ENCODE peak calls at places on chromosomes 3 and 15, in four cellular contexts. O is HepG2, B is GM12878, V is K562. G is an unnamed sample.

GRCh38 chr15:84598250-84598649 is 2.6 kb upstream of the ZSCAN2 start:
- DNase-seq in B (no peak), V (peak; percentile 39), O (no peak), G (no peak)

GRCh38 chr3:170585937-170586310 is at the start of gene SLC7A14:
- DNase-seq in V (no peak), B (no peak), O (no peak), G (no peak)

GRCh38 chr15:47824185-47824584 is 106.9 kb downstream of the SEMA6D start:
- DNase-seq in V (no peak), B (no peak), O (no peak), G (no peak)

GRCh38 chr3:71514621-71515020 is 68.9 kb downstream of the FOXP1 start:
- DNase-seq in B (no peak), V (no peak), O (no peak), G (no peak)

GRCh38 chr3:109532257-109533216 is 195.2 kb upstream of the DPPA4 start:
- DNase-seq in B (no peak), O (peak; percentile 35), V (peak; percentile 3), G (peak; percentile 81)

GRCh38 chr3:126160243-126161210 is 19.9 kb downstream of the ALDH1L1 start:
- DNase-seq in B (no peak), O (no peak), V (no peak), G (no peak)

GRCh38 chr15:55859681-55860080 is 116.7 kb upstream of the PRTG start:
- DNase-seq in B (no peak), O (no peak), V (no peak), G (no peak)

GRCh38 chr3:13579089-13579488 is 30.2 kb downstream of the FBLN2 start:
- DNase-seq in O (no peak), V (peak; percentile 28), B (no peak), G (no peak)

GRCh38 chr3:142857056-142857455 is 31.8 kb downstream of the PCOLCE2 start:
- DNase-seq in O (peak; percentile 57), B (no peak), V (peak; percentile 17), G (peak; percentile 72)

GRCh38 chr3:47715928-47716327 is 65.8 kb downstream of the SMARCC1 start:
- DNase-seq in B (no peak), O (no peak), V (peak; percentile 34), G (no peak)

GRCh38 chr15:70528816-70529215 is 234.5 kb downstream of the UACA start:
- DNase-seq in O (no peak), B (no peak), V (no peak), G (no peak)

DNA sequence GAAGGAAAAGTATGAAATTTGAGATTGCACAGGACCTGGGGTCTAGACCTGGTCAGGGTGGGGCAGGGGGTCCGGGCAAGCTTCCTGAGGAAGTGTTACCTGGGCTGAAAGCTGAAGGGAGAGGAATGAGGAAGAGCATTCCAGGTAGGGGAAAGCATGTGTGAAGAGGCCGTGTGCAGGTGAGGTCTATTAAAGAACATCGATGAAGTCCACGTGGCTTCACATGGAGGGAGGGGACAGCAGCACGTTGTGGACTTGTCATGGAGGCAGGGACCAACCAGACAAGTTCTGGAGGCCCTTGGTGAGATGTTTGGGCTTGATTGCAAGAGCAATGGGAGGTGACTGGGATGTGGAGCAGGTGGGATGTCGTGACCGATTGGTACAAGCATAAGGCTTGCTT is 47.1 kb downstream of the IDH2 start:
- DNase-seq in B (no peak), V (no peak), O (peak; percentile 32), G (no peak)
- TF ChIP-seq MYC in B (no peak), V (no peak), O (no peak), G (no peak)

GRCh38 chr3:31133541-31133940 is 239.1 kb upstream of the GADL1 start:
- DNase-seq in B (no peak), O (no peak), V (no peak), G (no peak)

GRCh38 chr3:31135546-31135945 is 241.1 kb upstream of the GADL1 start:
- DNase-seq in O (no peak), V (no peak), B (no peak), G (no peak)

GRCh38 chr3:31137718-31138465 is 243.4 kb upstream of the GADL1 start:
- DNase-seq in O (no peak), V (no peak), B (no peak), G (no peak)

GRCh38 chr3:31129241-31129640 is 234.8 kb upstream of the GADL1 start:
- DNase-seq in V (no peak), O (no peak), B (peak; percentile 19), G (no peak)

GRCh38 chr3:31132132-31132769 is 237.8 kb upstream of the GADL1 start:
- DNase-seq in V (peak; percentile 38), O (peak; percentile 39), B (peak; percentile 21), G (peak; percentile 2)
- TF ChIP-seq CHD4 in V (no peak), O (no peak), B (no peak), G (no peak)

DNA sequence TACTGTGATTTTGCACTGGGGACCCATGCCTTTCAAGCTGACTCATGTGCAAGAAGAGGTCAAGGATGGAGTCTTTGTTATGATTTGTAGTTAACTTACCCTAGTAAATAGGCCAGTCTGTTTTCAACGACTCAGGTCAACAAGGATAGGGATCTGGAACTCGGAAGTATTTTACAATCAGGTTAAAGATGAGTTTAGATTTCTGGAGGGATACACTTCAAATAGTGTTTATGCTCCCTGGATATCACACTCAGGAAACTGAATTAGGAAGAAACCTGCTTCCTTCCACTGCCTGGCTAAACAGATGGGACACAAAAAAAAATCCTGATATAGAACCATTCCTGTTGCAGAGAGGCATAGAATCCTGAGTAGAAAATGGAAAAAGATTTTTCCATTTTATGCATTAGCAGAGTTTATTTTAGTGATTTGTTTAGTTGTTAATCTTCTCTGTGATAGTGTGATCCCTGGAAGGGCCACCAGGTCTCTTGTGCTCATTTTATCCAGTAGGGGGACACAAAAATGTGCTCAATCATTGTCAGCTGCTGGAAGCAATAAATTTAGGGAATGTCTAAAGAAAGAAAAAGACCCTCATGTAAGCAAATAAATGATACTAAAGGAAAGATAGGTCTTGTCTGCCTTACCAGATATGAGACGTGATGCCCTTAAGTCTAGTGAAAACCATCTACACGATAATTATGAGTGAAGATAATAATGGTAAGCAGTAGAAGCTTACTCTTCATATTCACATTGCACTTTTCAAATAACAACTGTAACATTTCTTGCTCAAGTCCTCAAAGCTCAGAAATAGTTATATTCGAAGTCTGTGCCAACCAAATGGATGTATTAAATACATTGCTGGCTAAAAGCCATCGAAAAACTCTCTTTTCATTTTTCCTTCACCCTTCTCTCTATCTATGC is 452.1 kb upstream of the KCNMB2 start:
- DNase-seq in B (no peak), V (peak; percentile 33), O (peak; percentile 10), G (peak; percentile 11)
- TF ChIP-seq MYC in B (no peak), V (no peak), O (no peak), G (no peak)

GRCh38 chr3:32127219-32127826 is 20.9 kb downstream of the GPD1L start:
- DNase-seq in V (no peak), O (no peak), B (no peak), G (no peak)

GRCh38 chr3:32124977-32125376 is 18.6 kb downstream of the GPD1L start:
- DNase-seq in B (no peak), V (no peak), O (no peak), G (no peak)

GRCh38 chr3:32123620-32124019 is 17.2 kb downstream of the GPD1L start:
- DNase-seq in O (no peak), V (no peak), B (no peak), G (no peak)

GRCh38 chr3:32129832-32130231 is 23.4 kb downstream of the GPD1L start:
- DNase-seq in O (peak; percentile 90), V (no peak), B (no peak), G (no peak)

DNA sequence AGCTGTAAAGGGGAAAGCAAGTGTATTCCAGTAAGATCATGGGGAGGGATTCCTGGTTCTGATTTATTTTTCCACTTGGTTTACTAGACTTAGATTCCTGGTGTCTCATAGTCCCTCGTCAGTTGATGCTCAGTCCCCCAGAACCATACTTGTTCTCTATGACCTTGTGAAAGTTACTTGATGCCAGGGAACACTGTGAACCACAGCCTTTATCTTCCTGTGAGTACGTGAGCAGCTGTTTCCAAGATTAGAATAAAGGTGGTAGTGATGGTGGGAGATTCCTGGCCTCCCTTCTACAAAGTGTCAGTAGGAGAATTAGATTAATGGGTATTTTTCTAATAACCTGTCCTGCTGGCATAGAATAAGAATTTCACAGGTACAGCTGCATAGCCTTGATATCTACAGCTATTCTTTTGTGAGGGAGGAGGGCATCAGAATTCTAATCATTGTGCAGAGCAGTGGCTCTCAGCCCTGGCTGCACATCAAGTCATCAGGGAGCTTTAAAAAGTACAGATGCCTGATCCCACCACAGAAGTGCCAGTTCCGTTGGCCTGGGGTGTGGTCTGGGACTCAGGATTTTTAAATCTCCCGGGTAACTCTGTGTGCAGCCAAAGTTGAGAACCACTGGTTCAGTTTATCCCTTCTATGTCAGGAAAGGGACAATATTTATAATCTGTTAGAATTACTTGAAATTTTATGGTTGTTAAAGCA is 20.0 kb downstream of the GPD1L start:
- DNase-seq in V (no peak), B (no peak), O (no peak), G (no peak)
- TF ChIP-seq CHD4 in V (no peak), B (no peak), O (no peak), G (no peak)

DNA sequence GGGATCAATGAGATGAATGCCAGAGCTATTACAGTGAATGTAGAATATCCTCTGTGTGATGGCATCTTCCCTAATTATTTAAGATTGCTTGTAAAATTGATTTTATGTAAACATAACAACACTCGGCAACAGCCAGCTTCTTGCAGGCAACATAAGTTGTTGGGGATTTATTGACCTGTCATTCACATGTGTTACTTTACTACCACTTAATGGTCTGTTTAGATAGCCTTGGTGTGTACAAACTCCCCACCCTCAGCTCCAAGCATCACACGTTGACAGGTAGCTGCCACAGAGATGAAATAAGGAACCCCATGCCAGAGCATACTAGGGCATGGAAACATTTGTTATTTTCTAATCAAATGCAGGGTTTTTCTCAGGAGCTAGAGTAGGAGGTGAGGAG is 49.2 kb upstream of the RARB start:
- DNase-seq in O (no peak), B (no peak), V (no peak), G (no peak)
- TF ChIP-seq MYC in O (no peak), B (no peak), V (no peak), G (no peak)

DNA sequence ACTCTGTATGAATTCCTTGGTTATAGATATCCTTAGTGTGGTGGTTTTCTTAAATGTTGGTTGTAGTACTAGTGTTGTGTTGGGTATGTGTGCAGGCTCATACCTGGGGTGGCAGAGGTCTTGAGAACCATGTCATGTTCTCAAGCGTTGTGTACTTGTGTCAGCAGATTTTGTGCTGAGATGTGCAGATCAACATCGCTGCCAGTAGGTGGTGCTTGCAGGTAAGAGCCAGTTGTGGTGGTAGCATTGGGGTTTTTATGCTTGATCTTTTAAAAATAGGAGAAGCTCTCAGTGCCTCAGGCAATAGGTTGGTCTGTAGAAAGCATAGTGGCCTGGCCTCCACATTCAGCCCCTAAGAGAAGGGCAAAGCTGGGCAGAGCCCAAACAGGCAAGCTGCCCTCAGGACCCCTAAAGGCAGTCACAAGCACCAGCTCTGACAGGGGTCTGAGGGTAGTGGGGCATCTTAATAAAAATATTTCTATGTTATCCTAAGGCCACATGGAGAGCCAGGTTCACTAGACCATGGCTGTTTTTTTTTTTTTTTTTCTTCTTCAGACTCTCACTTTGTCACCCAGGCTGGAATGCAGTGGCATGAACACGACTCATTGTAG is 164.0 kb downstream of the IL20RB start:
- DNase-seq in V (peak; percentile 34), O (peak; percentile 31), B (peak; percentile 8), G (no peak)
- TF ChIP-seq CHD4 in V (no peak), O (no peak), B (no peak), G (no peak)

G was measured in A549.